ENCODE peak calls at places on chromosomes 13 and 19, in nine cellular contexts. R is bronchial epithelial cell, H is Panc1, M is progenitor cell of endocrine pancreas, G is GM06990, E is fibroblast of lung, B is pancreas, P is AG04450, A is HCT116. L is an unnamed sample.

GRCh38 chr13:98879965-98880364 is 97.9 kb downstream of the DOCK9 start:
- DNase-seq in R (no peak), P (no peak), A (no peak), G (no peak), H (no peak), E (no peak), M (no peak), B (no peak), L (no peak)

GRCh38 chr19:12993562-12993961 is 1.7 kb upstream of the NFIX start:
- DNase-seq in B (no peak), R (no peak), M (no peak), A (no peak), P (no peak), H (no peak), G (no peak), E (no peak), L (no peak)

GRCh38 chr13:113748862-113749451 is 10.1 kb upstream of the TMEM255B start:
- DNase-seq in H (no peak), M (no peak), B (no peak), E (no peak), A (no peak), R (no peak), P (no peak), G (no peak), L (no peak)

GRCh38 chr13:44075113-44075512 is 195.4 kb downstream of the LACC1 start:
- DNase-seq in E (peak; percentile 7), P (no peak), M (no peak), A (no peak), G (no peak), H (no peak), R (no peak), B (no peak), L (no peak)

GRCh38 chr19:36136975-36137686 is 2.7 kb upstream of the CAPNS1 start:
- DNase-seq in G (no peak), B (peak; percentile 75), M (no peak), R (peak; percentile 95), E (peak; percentile 66), P (no peak), A (peak; percentile 77), H (peak; percentile 59), L (peak; percentile 98)

GRCh38 chr13:48233886-48234488 is 981 bp downstream of the ITM2B start:
- DNase-seq in E (peak; percentile 65), A (no peak), P (no peak), B (no peak), H (no peak), R (peak; percentile 42), M (no peak), G (no peak), L (peak; percentile 57)

GRCh38 chr19:33110201-33110910 is 21.6 kb upstream of the WDR88 start:
- DNase-seq in A (no peak), M (no peak), R (no peak), H (peak; percentile 78), G (no peak), E (peak; percentile 81), P (peak; percentile 44), B (no peak), L (no peak)

GRCh38 chr13:24005711-24006281 is 108.5 kb upstream of the C1QTNF9B start:
- DNase-seq in E (peak; percentile 13), P (no peak), A (no peak), G (no peak), M (no peak), H (no peak), B (no peak), R (no peak), L (no peak)

GRCh38 chr13:107866007-107866665 is 349.2 kb downstream of the LIG4 start:
- DNase-seq in G (no peak), A (no peak), M (peak; percentile 30), R (no peak), E (peak; percentile 62), B (peak; percentile 41), H (no peak), P (no peak), L (no peak)

GRCh38 chr19:13689050-13689449 is 75.3 kb upstream of the MRI1 start:
- DNase-seq in B (no peak), P (no peak), M (no peak), E (peak; percentile 25), R (no peak), G (no peak), A (peak; percentile 61), H (no peak), L (peak; percentile 36)

GRCh38 chr19:49676136-49676689 is 858 bp upstream of the PRMT1 start:
- DNase-seq in G (no peak), M (peak; percentile 28), B (peak; percentile 90), R (peak; percentile 83), E (peak; percentile 93), A (peak; percentile 97), H (peak; percentile 84), P (peak; percentile 86), L (peak; percentile 94)

GRCh38 chr13:19782049-19782726 is 557 bp downstream of the PSPC1 start:
- DNase-seq in E (peak; percentile 59), H (no peak), R (peak; percentile 33), G (peak; percentile 73), P (no peak), A (no peak), B (peak; percentile 58), M (peak; percentile 45), L (peak; percentile 52)

GRCh38 chr13:61700663-61701062 is 285.0 kb upstream of the PCDH20 start:
- DNase-seq in G (no peak), E (no peak), M (no peak), H (no peak), B (no peak), P (no peak), A (no peak), R (no peak), L (no peak)

GRCh38 chr19:57103573-57104277 is 16.1 kb upstream of the USP29 start:
- DNase-seq in E (peak; percentile 37), H (no peak), B (peak; percentile 50), P (no peak), M (no peak), A (peak; percentile 16), G (no peak), R (peak; percentile 23), L (peak; percentile 55)

GRCh38 chr13:36887758-36888521 is 32.1 kb downstream of the SMAD9 start:
- DNase-seq in H (no peak), B (no peak), A (no peak), P (no peak), G (no peak), M (no peak), R (no peak), E (peak; percentile 4), L (no peak)

GRCh38 chr19:46697142-46697960 is 19.6 kb downstream of the PRKD2 start:
- DNase-seq in P (no peak), A (peak; percentile 80), G (peak; percentile 31), R (peak; percentile 64), M (peak; percentile 63), H (no peak), E (peak; percentile 56), B (peak; percentile 91), L (no peak)

GRCh38 chr19:37957176-37957575 is 50.2 kb downstream of the SIPA1L3 start:
- DNase-seq in A (no peak), H (no peak), R (no peak), P (no peak), M (no peak), E (no peak), B (no peak), G (no peak), L (no peak)

GRCh38 chr13:76708138-76708537 is 178.1 kb downstream of the KCTD12 start:
- DNase-seq in M (no peak), P (no peak), R (no peak), H (no peak), E (no peak), A (no peak), B (no peak), G (no peak), L (no peak)

GRCh38 chr13:29428310-29428991 is 167.0 kb downstream of the SLC7A1 start:
- DNase-seq in B (no peak), G (no peak), M (no peak), A (peak; percentile 6), P (no peak), R (peak; percentile 33), H (no peak), E (peak; percentile 24), L (peak; percentile 38)
- TF ChIP-seq CTCF in B (no peak), G (no peak), M (peak; percentile 13), A (no peak), P (peak; percentile 6), R (peak; percentile 23), H (no peak), E (no peak), L (no peak)

GRCh38 chr19:40210919-40211318 is 7.3 kb downstream of the TTC9B start:
- DNase-seq in E (no peak), P (no peak), A (no peak), M (no peak), B (no peak), R (no peak), G (no peak), H (no peak), L (no peak)
- TF ChIP-seq CTCF in E (no peak), P (no peak), A (no peak), M (no peak), B (no peak), R (no peak), G (no peak), H (no peak), L (no peak)

GRCh38 chr19:990746-991145 is 6.6 kb downstream of the WDR18 start:
- DNase-seq in M (no peak), R (no peak), B (peak; percentile 43), H (no peak), A (no peak), G (no peak), E (no peak), P (no peak), L (no peak)

GRCh38 chr19:989381-990081 is 5.4 kb downstream of the WDR18 start:
- DNase-seq in R (no peak), B (peak; percentile 39), M (no peak), H (no peak), G (no peak), P (no peak), A (no peak), E (no peak), L (no peak)

GRCh38 chr19:988081-988480 is 3.9 kb downstream of the WDR18 start:
- DNase-seq in E (peak; percentile 30), A (no peak), R (no peak), G (no peak), H (no peak), P (no peak), M (no peak), B (no peak), L (no peak)

GRCh38 chr19:990119-990571 is 6.0 kb downstream of the WDR18 start:
- DNase-seq in R (no peak), H (no peak), M (no peak), B (peak; percentile 57), E (no peak), A (no peak), P (no peak), G (no peak), L (no peak)

DNA sequence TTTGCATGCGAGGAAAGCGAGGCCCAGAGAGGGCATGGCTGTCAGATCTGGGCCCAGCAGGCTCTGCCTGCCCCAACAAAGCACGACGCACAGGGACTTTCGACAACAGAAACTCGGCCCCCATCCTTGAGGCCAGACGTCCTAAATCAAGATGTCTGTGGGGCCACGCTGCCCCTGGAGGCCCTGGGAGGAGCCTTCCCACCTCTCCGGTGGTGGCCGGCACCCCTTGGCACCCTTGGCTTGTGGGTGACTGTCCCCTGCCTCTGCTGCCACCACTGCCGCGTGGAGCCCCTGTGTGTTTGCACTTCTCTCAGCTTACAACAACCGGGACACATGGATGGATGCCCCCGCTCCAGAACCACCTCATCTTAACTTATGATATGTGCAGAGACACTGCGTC is 4.4 kb downstream of the WDR18 start:
- DNase-seq in B (no peak), M (no peak), A (no peak), P (no peak), G (no peak), R (no peak), H (no peak), E (no peak), L (no peak)
- TF ChIP-seq CTCF in B (no peak), M (no peak), A (no peak), P (no peak), G (no peak), R (no peak), H (no peak), E (no peak), L (no peak)

GRCh38 chr13:32023096-32023495 is 8.5 kb upstream of the FRY start:
- DNase-seq in P (no peak), H (no peak), B (no peak), G (no peak), E (no peak), M (no peak), R (no peak), A (no peak), L (no peak)
- TF ChIP-seq CTCF in P (no peak), H (no peak), B (no peak), G (no peak), E (no peak), M (no peak), R (no peak), A (no peak), L (no peak)

L was measured in MCF 10A.